ENCODE peak calls at places on chromosomes 4 and X, in six cellular contexts. L is GM23338, H is neural progenitor cell, P is hepatocyte, B is MM.1S, F is HCT116. G is an unnamed sample.

GRCh38 chr4:8391071-8391470 is 49.5 kb downstream of the ACOX3 start:
- DNase-seq in L (no peak), H (no peak), P (no peak), B (no peak), F (no peak), G (no peak)

GRCh38 chrX:40108959-40109287 is 11.2 kb upstream of the BCOR start:
- DNase-seq in L (peak; percentile 54), H (peak; percentile 77), P (peak; percentile 93), B (no peak), F (no peak), G (peak; percentile 79)

GRCh38 chr4:187232201-187232600 is 508.5 kb upstream of the FAT1 start:
- DNase-seq in L (no peak), H (no peak), P (no peak), B (no peak), F (no peak), G (no peak)

GRCh38 chrX:15233416-15234015 is 36.4 kb downstream of the ASB9 start:
- DNase-seq in L (no peak), H (no peak), P (no peak), B (no peak), F (no peak), G (peak; percentile 56)

GRCh38 chr4:74267998-74268606 is 40.2 kb upstream of the EPGN start:
- DNase-seq in L (no peak), H (no peak), P (peak; percentile 12), B (peak; percentile 42), F (peak; percentile 87), G (peak; percentile 94)

GRCh38 chr4:160180206-160180605 is 1077.3 kb downstream of the RAPGEF2 start:
- DNase-seq in L (no peak), H (no peak), P (peak; percentile 19), B (no peak), F (peak; percentile 21), G (peak; percentile 55)

GRCh38 chr4:46389301-46389761 is 597 bp downstream of the GABRA2 start:
- DNase-seq in L (peak; percentile 70), H (peak; percentile 68), P (peak; percentile 71), B (no peak), F (no peak), G (no peak)

GRCh38 chr4:153140294-153140693 is 63.9 kb upstream of the TRIM2 start:
- DNase-seq in L (no peak), H (no peak), P (no peak), B (no peak), F (no peak), G (no peak)

GRCh38 chr4:89482248-89482647 is 174.6 kb upstream of the GPRIN3 start:
- DNase-seq in L (peak; percentile 70), H (peak; percentile 61), P (peak; percentile 55), B (peak; percentile 49), F (peak; percentile 68), G (peak; percentile 48)

GRCh38 chrX:68238568-68238967 is 194.7 kb downstream of the OPHN1 start:
- DNase-seq in L (peak; percentile 64), H (peak; percentile 21), P (no peak), B (no peak), F (no peak), G (peak; percentile 43)

GRCh38 chr4:3368841-3369760 is 72.7 kb upstream of the HGFAC start:
- DNase-seq in L (no peak), H (peak; percentile 40), P (no peak), B (no peak), F (no peak), G (no peak)

GRCh38 chr4:4326136-4326535 is 36.1 kb downstream of the ZBTB49 start:
- DNase-seq in L (no peak), H (no peak), P (no peak), B (no peak), F (no peak), G (no peak)

GRCh38 chrX:72029473-72030411 is 102.0 kb downstream of the RTL5 start:
- DNase-seq in L (no peak), H (peak; percentile 34), P (peak; percentile 42), B (no peak), F (no peak), G (peak; percentile 93)

GRCh38 chrX:29903365-29903764 is 312.0 kb upstream of the MAGEB2 start:
- DNase-seq in L (peak; percentile 2), H (no peak), P (no peak), B (no peak), F (no peak), G (peak; percentile 23)

GRCh38 chr4:122747883-122748282 is 15.4 kb downstream of the BBS12 start:
- DNase-seq in L (no peak), H (no peak), P (no peak), B (no peak), F (no peak), G (peak; percentile 41)

GRCh38 chrX:73916931-73917657 is 354.1 kb downstream of the CHIC1 start:
- DNase-seq in L (peak; percentile 69), H (peak; percentile 62), P (peak; percentile 56), B (no peak), F (peak; percentile 4), G (peak; percentile 83)

GRCh38 chrX:3609800-3610199 is 103.6 kb downstream of the PRKX start:
- DNase-seq in L (no peak), H (no peak), P (no peak), B (no peak), F (no peak), G (peak; percentile 64)

GRCh38 chr4:87961993-87962791 is 13.3 kb upstream of the SPP1 start:
- DNase-seq in L (no peak), H (no peak), P (peak; percentile 32), B (no peak), F (no peak), G (peak; percentile 37)

GRCh38 chrX:149040873-149041535 is 464.1 kb downstream of the IDS start:
- DNase-seq in L (no peak), H (no peak), P (no peak), B (no peak), F (no peak), G (peak; percentile 2)

GRCh38 chr4:4887426-4887825 is 28.0 kb downstream of the MSX1 start:
- DNase-seq in L (no peak), H (no peak), P (no peak), B (no peak), F (no peak), G (no peak)

GRCh38 chr4:148962539-148963290 is 520.5 kb upstream of the NR3C2 start:
- DNase-seq in L (no peak), H (no peak), P (no peak), B (no peak), F (no peak), G (peak; percentile 73)

GRCh38 chr4:4574792-4575191 is 32.9 kb upstream of the STX18 start:
- DNase-seq in L (peak; percentile 23), H (peak; percentile 28), P (peak; percentile 87), B (no peak), F (peak; percentile 10), G (peak; percentile 46)

GRCh38 chr4:76293705-76294274 is 12.7 kb upstream of the STBD1 start:
- DNase-seq in L (no peak), H (no peak), P (no peak), B (no peak), F (no peak), G (no peak)

GRCh38 chr4:112031712-112032328 is 113.4 kb upstream of the FAM241A start:
- DNase-seq in L (peak; percentile 78), H (peak; percentile 76), P (peak; percentile 80), B (peak; percentile 57), F (peak; percentile 48), G (peak; percentile 66)

GRCh38 chr4:42278709-42279324 is 118.5 kb upstream of the SHISA3 start:
- DNase-seq in L (peak; percentile 38), H (no peak), P (no peak), B (no peak), F (no peak), G (no peak)

GRCh38 chr4:121071640-121072037 is 696 bp downstream of the NDNF start:
- DNase-seq in L (no peak), H (peak; percentile 13), P (no peak), B (no peak), F (no peak), G (no peak)
- TF ChIP-seq EZH2 in L (peak; percentile 62), H (no peak), P (no peak), B (no peak), F (no peak), G (no peak)

DNA sequence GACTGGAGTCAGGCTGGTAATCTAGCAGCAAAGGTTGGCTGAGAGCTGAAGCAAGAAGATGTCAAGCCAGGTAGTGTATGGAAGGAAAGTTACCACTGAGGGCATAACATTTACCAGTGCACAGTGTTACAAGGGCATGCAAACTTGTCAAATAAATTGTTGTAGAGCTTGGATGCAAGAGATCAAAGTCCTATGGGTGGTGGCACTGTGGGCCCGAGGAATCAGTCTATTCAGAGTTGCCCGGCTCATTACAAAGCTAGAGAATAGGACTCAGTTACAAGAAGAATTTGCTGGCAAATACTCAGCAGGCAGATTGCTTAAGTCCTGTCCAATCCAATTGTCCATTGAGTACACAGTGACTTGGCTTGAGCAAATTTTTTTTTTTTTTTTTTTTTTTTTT is 2043.8 kb downstream of the ARAP2 start:
- DNase-seq in L (no peak), H (no peak), P (no peak), B (no peak), F (no peak), G (no peak)
- TF ChIP-seq CTCF in L (no peak), H (no peak), P (no peak), B (no peak), F (no peak), G (no peak)

DNA sequence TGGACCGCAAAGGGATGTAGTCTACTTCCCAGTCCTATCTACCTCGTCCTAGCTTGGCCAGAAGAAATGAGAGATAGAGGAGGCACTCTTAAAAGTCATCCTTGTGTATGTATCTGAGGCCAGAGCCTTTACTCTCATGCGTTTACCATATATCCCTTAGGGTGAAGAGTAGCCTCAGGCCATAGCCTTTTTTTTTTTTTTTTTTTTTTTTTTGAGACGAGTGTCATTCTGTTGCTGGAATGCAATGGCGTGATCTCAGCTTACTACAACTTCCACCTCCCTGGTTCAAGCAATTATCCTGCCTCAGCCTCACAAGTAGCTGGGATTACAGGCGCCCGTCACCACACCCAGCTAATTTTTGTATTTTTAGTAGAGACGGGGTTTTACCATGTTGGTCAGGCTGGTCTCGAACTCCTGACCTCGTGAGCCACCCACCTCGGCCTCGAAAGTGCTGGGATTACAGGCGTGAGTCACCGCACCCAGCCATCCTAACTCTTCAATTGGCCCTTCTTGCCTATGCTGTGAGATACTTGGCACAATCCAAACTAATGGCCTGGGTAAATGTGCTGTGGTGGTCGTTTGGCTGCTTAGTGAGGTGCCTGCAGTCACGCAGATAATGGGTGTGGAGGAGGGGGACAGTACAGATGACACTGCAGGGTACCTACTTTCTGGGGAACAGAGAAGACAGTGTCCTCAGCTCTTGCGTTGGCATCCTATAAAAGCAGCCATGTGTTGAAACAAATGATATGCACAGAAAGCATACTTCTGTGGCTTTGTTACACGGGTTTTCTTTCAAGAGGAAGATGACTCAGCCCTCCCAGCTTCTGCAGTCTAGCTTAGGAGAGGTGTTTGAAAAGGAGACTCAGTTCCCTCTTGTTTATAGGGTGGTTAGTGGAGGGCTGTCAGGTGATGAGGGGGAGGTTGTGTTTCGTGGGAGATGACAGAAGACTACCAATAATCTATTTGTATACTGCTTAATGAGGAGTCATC is 10.4 kb upstream of the DGAT2L6 start:
- DNase-seq in L (no peak), H (no peak), P (no peak), B (no peak), F (peak; percentile 6), G (peak; percentile 59)
- TF ChIP-seq EZH2phosphoT487 in L (no peak), H (no peak), P (no peak), B (no peak), F (no peak), G (no peak)

DNA sequence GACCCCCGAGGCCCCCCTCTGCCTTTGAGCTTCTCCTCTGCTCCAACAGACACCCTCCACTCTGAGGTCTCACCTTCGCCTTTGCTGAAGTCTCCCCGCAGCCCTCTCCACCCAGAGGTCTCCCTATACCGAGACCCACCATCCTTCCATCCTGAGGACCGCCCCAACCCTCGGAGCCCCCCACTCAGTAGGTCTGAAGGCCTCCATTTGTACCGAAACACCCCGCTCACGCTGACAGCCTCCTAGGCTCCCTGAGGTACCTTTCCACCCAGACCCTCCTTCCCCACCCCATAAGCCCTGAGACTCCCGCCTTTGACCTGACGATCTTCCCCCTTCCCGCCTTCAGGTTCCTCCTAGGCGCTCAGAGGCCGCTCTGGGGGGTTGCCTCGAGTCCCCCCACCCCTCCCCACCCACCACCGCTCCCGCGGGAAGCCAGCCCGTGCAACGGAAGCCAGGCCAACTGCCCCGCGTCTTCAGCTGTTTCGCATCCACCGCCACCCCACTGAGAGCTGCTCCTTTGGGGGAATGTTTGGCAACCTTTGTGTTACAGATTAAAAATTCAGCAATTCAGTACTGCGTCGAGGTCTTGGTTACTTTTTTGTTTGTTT is 5.0 kb downstream of the SOD3 start:
- DNase-seq in L (peak; percentile 56), H (peak; percentile 55), P (no peak), B (no peak), F (no peak), G (no peak)
- TF ChIP-seq EZH2 in L (peak; percentile 39), H (peak; percentile 70), P (no peak), B (no peak), F (no peak), G (no peak)